ENCODE peak calls at places on chromosomes 5 and 9, in four cellular contexts. B is adrenal gland, J is foreskin keratinocyte, W is fibroblast of mammary gland. D is an unnamed sample.

GRCh38 chr5:72234265-72234700 is 85.8 kb downstream of the MRPS27 start:
- DNase-seq in B (no peak), J (peak), W (peak), D (peak)

GRCh38 chr9:110950041-110950645 is 88.1 kb downstream of the LPAR1 start:
- DNase-seq in B (no peak), J (no peak), W (peak), D (no peak)

GRCh38 chr5:122756263-122756911 is 18.5 kb upstream of the SNX2 start:
- DNase-seq in B (no peak), J (peak), W (peak), D (no peak)

GRCh38 chr5:151093476-151093889 is 12.6 kb upstream of the TNIP1 start:
- DNase-seq in B (peak), J (peak), W (peak), D (no peak)

GRCh38 chr9:126805546-126806262 is 864 bp downstream of the ZBTB43 start:
- DNase-seq in B (peak), J (no peak), W (peak), D (peak)

GRCh38 chr5:77101298-77101697 is 14.2 kb upstream of the ZBED3 start:
- DNase-seq in B (no peak), J (peak), W (peak), D (no peak)

GRCh38 chr5:136225796-136226195 is 32.8 kb upstream of the SMIM32 start:
- DNase-seq in B (no peak), J (no peak), W (no peak), D (no peak)

GRCh38 chr5:143331956-143332355 is 71.5 kb downstream of the NR3C1 start:
- DNase-seq in B (no peak), J (no peak), W (no peak), D (no peak)

GRCh38 chr9:97889941-97890557 is 32.3 kb downstream of the TRMO start:
- DNase-seq in B (peak), J (no peak), W (peak), D (peak)

GRCh38 chr5:77662615-77663014 is 24.1 kb upstream of the OTP start:
- DNase-seq in B (no peak), J (no peak), W (no peak), D (no peak)

GRCh38 chr5:136926073-136926472 is 560.7 kb upstream of the TRPC7 start:
- DNase-seq in B (no peak), J (no peak), W (no peak), D (no peak)

GRCh38 chr9:98231770-98232478 is 23.5 kb downstream of the TBC1D2 start:
- DNase-seq in B (peak), J (no peak), W (peak), D (no peak)

GRCh38 chr5:136666970-136667620 is 301.8 kb upstream of the TRPC7 start:
- DNase-seq in B (no peak), J (no peak), W (no peak), D (no peak)

GRCh38 chr9:132241840-132242620 is 80.2 kb downstream of the NTNG2 start:
- DNase-seq in B (peak), J (no peak), W (no peak), D (peak)

GRCh38 chr5:8693341-8693844 is 824.4 kb downstream of the MTRR start:
- DNase-seq in B (no peak), J (no peak), W (no peak), D (no peak)

GRCh38 chr9:136220017-136220729 is 15.2 kb upstream of the LHX3 start:
- DNase-seq in B (peak), J (peak), W (peak), D (no peak)

GRCh38 chr9:84218322-84218721 is 122.2 kb downstream of the SLC28A3 start:
- DNase-seq in B (no peak), J (no peak), W (no peak), D (no peak)

GRCh38 chr9:96382175-96382574 is 1.3 kb downstream of the SLC35D2 start:
- DNase-seq in B (no peak), J (peak), W (peak), D (no peak)

GRCh38 chr9:26768196-26768595 is 124.4 kb downstream of the CAAP1 start:
- DNase-seq in B (no peak), J (no peak), W (peak), D (no peak)

GRCh38 chr5:143874312-143874711 is 62.4 kb downstream of the HMHB1 start:
- DNase-seq in B (no peak), J (no peak), W (no peak), D (no peak)

GRCh38 chr5:123156577-123157296 is 67.7 kb downstream of the PRDM6 start:
- DNase-seq in B (peak), J (no peak), W (peak), D (no peak)

GRCh38 chr9:87260171-87260570 is 237.5 kb upstream of the DAPK1 start:
- DNase-seq in B (no peak), J (no peak), W (no peak), D (no peak)

GRCh38 chr5:89967806-89968444 is 441.6 kb downstream of the CETN3 start:
- DNase-seq in B (no peak), J (no peak), W (peak), D (no peak)

GRCh38 chr5:139958749-139959148 is 84.3 kb downstream of the NRG2 start:
- DNase-seq in B (no peak), J (no peak), W (no peak), D (no peak)

GRCh38 chr5:68239485-68239884 is 23.9 kb downstream of the PIK3R1 start:
- DNase-seq in B (peak), J (no peak), W (peak), D (peak)

GRCh38 chr9:136740971-136741884 is 1.5 kb downstream of the LCN10 start:
- DNase-seq in B (peak), J (no peak), W (no peak), D (no peak)

GRCh38 chr5:151159649-151160373 is 2.2 kb upstream of the ANXA6 start:
- DNase-seq in B (no peak), J (no peak), W (no peak), D (no peak)

GRCh38 chr9:104073098-104073769 is 20.9 kb upstream of the SMC2 start:
- DNase-seq in B (no peak), J (no peak), W (no peak), D (no peak)

GRCh38 chr5:127324756-127325155 is 34.2 kb downstream of the MEGF10 start:
- DNase-seq in B (no peak), J (no peak), W (no peak), D (no peak)

GRCh38 chr5:82986404-82986803 is 90.8 kb downstream of the TMEM167A start:
- DNase-seq in B (no peak), J (no peak), W (no peak), D (no peak)
- TF ChIP-seq CTCF in B (no peak), J (no peak), W (no peak), D (no peak)

GRCh38 chr9:37350486-37351190 is 71.9 kb upstream of the GRHPR start:
- DNase-seq in B (no peak), J (peak), W (peak), D (no peak)

GRCh38 chr9:37348917-37349316 is 73.6 kb upstream of the GRHPR start:
- DNase-seq in B (no peak), J (no peak), W (no peak), D (no peak)

DNA sequence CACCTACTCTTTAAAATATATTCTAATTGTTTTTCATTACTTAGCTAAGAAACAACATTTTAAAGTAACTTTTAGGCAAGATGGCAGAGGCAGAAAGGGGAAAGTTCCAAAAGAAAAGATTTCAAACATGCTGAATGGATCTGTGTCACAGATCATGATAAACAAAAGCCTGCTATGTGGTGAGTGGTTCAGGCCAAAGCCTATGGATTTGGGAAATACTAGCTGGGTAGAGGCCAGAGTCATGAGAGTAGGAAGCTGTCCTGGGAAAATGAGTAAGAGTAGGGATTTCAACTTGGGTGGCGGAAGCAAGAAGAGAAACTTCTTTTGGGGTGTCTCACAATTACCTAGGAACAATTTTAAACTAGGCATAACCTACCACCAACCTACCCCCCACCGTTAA is 68.7 kb upstream of the GRHPR start:
- DNase-seq in B (no peak), J (no peak), W (peak), D (no peak)
- TF ChIP-seq CTCF in B (no peak), J (no peak), W (no peak), D (no peak)

GRCh38 chr9:109705515-109705914 is 74.5 kb upstream of the PALM2AKAP2 start:
- DNase-seq in B (no peak), J (peak), W (peak), D (no peak)
- TF ChIP-seq CTCF in B (no peak), J (peak), W (peak), D (no peak)

DNA sequence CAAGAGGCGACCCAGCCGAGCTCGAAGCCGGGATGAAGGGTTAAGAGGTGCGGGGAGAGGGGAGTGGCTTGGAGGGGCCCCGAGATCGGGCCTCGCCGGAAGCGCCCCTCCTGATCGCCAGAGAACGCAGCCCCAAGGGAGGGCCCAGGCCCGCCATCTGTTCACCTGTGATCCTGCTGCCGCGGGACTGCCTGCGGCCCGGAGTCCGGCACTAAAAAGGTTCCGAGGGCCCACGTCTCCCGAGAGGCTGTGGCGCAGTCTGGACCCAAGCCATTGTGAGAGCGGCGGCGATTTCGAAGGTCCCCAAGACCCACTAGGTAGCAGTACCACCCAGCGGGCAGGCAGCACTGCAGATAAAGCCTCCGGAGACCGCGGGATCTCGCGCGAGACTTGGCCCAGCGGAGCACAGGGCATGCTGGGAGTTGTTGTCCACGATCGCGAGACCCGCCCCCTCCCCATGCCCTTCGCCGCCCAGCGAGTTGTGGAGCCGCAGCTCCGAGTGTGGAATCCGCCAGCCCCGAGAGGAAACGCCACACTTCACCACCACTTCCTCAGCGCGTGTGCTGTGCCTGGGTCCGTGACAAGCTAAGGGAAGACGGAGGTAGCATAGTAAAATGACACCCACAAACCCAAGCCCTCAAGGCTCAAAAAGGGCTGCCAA is at the start of gene KIAA1191:
- DNase-seq in B (peak), J (peak), W (peak), D (peak)
- TF ChIP-seq CTCF in B (no peak), J (peak), W (peak), D (no peak)

GRCh38 chr9:92609142-92609500 is 60.8 kb downstream of the IPPK start:
- DNase-seq in B (no peak), J (no peak), W (no peak), D (no peak)

GRCh38 chr9:92605224-92605623 is 64.7 kb downstream of the IPPK start:
- DNase-seq in B (no peak), J (no peak), W (no peak), D (no peak)

GRCh38 chr9:92607773-92608172 is 62.2 kb downstream of the IPPK start:
- DNase-seq in B (no peak), J (no peak), W (peak), D (no peak)

GRCh38 chr9:92608221-92609141 is 61.5 kb downstream of the IPPK start:
- DNase-seq in B (no peak), J (no peak), W (peak), D (no peak)

GRCh38 chr9:92607088-92607487 is 62.8 kb downstream of the IPPK start:
- DNase-seq in B (peak), J (no peak), W (peak), D (no peak)
- TF ChIP-seq CTCF in B (no peak), J (no peak), W (no peak), D (no peak)

GRCh38 chr5:35212006-35212982 is 18.0 kb downstream of the PRLR start:
- DNase-seq in B (no peak), J (no peak), W (no peak), D (no peak)
- TF ChIP-seq CTCF in B (no peak), J (no peak), W (no peak), D (no peak)

GRCh38 chr5:149904977-149905376 is 39.6 kb downstream of the PDE6A start:
- DNase-seq in B (no peak), J (no peak), W (no peak), D (no peak)
- TF ChIP-seq CTCF in B (no peak), J (peak), W (no peak), D (no peak)

DNA sequence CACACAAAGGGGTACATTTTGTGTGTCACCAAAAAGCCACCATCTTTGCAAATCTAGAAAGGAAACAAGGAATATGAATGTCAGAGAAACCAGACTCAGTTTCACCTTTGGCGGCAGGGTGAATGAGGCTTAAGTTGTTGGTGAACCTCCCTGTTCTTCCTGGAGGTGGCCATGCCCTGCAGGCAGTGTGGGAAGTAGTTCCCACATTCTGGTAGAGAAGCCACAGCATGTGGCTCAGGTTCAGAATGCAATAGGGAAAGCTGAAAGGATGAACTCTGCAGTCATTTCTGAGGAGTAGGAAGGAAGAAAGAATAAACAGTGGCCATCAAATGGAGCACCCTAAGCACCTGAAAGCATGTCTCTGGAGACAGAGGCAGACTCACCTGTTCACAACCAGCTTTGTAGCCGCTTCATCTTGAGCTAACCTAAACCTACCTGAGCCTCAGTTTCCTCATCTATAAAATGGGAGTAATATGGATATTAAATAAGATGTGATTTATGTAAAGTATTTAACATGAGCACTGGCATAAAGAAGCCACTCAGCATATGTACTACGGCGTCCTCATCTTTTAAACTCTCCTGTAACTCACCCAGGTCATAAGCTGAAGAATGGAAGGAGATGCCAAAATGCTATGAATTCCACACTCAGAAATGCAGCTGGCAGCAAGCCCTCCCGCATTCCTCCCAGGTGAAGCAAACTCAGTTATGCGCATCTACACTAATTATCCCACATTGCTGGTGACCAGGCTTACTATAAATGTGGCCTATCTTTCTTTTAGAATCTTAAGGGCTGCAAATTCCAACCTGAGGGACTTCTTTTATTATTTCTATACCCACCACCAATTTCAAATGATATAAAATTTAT is 86.0 kb downstream of the ZNF608 start:
- DNase-seq in B (no peak), J (peak), W (peak), D (no peak)
- TF ChIP-seq CTCF in B (no peak), J (no peak), W (no peak), D (no peak)

DNA sequence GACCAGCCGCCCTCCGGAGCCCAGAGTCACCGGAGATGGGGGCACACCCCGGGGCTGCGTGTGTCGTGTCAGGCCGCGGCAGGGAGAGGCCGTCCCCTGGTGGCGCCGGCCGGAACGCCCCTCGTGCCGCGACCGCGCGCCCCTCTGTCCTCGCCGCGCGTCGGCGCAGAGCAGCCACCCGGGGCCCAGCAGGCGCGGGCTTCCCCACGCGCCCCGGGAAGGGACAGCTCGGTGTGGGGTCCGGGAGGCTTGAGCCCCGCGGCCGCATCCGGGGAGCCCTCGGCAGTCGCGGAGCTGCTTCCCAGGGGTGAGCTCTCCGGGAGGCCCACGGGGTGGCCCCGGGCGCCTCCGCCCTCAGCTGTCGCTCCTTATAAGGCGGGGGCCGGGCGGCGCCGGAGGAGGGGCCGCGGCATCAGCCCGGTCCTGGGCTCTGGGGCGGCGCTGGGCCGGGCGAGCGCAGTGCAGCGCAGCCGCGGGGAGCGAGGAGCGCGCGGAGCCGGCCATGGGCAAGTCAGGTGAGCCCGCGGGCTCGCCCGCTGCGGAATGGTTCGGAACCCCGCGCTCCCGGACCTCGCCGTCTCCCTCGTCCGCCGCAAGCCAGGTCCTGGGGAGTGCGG is at the start of gene GLIPR2:
- DNase-seq in B (peak), J (no peak), W (peak), D (peak)
- TF ChIP-seq CTCF in B (peak), J (peak), W (no peak), D (no peak)

D was measured in natural killer cell.